ENCODE peak calls at places on chromosomes 7 and 10, in eight cellular contexts. O is glutamatergic neuron, J is GDM1, F is anterior cingulate cortex, S is DMS153, M is HT1080, Q is fibroblast of the aortic adventitia, Z is caudate nucleus. A is an unnamed sample.

GRCh38 chr7:137801003-137801402 is 45.8 kb downstream of the DGKI start:
- DNase-seq in O (no peak), J (no peak), F (no peak), S (no peak), M (peak), Q (peak), Z (no peak), A (no peak)

GRCh38 chr10:132885451-132886210 is 56.7 kb downstream of the CFAP46 start:
- DNase-seq in O (no peak), J (no peak), F (no peak), S (no peak), M (no peak), Q (no peak), Z (no peak), A (no peak)

GRCh38 chr7:51067757-51068156 is 248.9 kb downstream of the COBL start:
- DNase-seq in O (peak), J (no peak), F (peak), S (peak), M (peak), Q (peak), Z (no peak), A (no peak)

GRCh38 chr7:5472432-5473315 is 49.0 kb upstream of the TNRC18 start:
- DNase-seq in O (no peak), J (peak), F (no peak), S (no peak), M (no peak), Q (no peak), Z (no peak), A (no peak)

GRCh38 chr10:35387768-35388167 is 51.5 kb downstream of the CCNY start:
- DNase-seq in O (no peak), J (no peak), F (no peak), S (no peak), M (peak), Q (peak), Z (no peak), A (no peak)

GRCh38 chr7:4204530-4205165 is 477.4 kb upstream of the FOXK1 start:
- DNase-seq in O (peak), J (no peak), F (no peak), S (no peak), M (no peak), Q (no peak), Z (no peak), A (no peak)

GRCh38 chr10:102639527-102639926 is 4.8 kb upstream of the TRIM8 start:
- DNase-seq in O (no peak), J (no peak), F (no peak), S (no peak), M (no peak), Q (no peak), Z (no peak), A (no peak)

GRCh38 chr10:6995846-6996245 is 415.0 kb downstream of the SFMBT2 start:
- DNase-seq in O (no peak), J (no peak), F (no peak), S (no peak), M (peak), Q (no peak), Z (no peak), A (no peak)

GRCh38 chr10:31757374-31757773 is 171.3 kb downstream of the ARHGAP12 start:
- DNase-seq in O (no peak), J (no peak), F (peak), S (no peak), M (no peak), Q (peak), Z (no peak), A (no peak)

GRCh38 chr7:100435401-100436304 is 644 bp downstream of the PPP1R35 start:
- DNase-seq in O (peak), J (no peak), F (peak), S (no peak), M (no peak), Q (no peak), Z (no peak), A (peak)

GRCh38 chr10:123429631-123430257 is 236.4 kb upstream of the GPR26 start:
- DNase-seq in O (no peak), J (no peak), F (no peak), S (no peak), M (no peak), Q (peak), Z (no peak), A (no peak)

GRCh38 chr10:13724484-13724883 is 137.7 kb downstream of the PRPF18 start:
- DNase-seq in O (no peak), J (no peak), F (no peak), S (no peak), M (no peak), Q (peak), Z (no peak), A (no peak)

GRCh38 chr7:139121-139520 is 53.2 kb upstream of the FAM20C start:
- DNase-seq in O (no peak), J (no peak), F (no peak), S (no peak), M (no peak), Q (no peak), Z (no peak), A (no peak)